ENCODE peak calls at places on chromosomes 13 and 19, in seven cellular contexts. A is left lung, R is ascending aorta, S is cardiac fibroblast, J is lower lobe of right lung, P is activated B cell treated with CpG ODN at 0.5 μM for 24 hours, K is GM10248. L is an unnamed sample.
A peak's percentile ranks its signal among the peaks of the same experiment; 100 is the strongest.

GRCh38 chr13:109000207-109000606 is 370.8 kb downstream of the MYO16 start:
- DNase-seq in J (no peak), R (no peak), A (no peak), S (no peak), K (no peak), P (no peak), L (no peak)

GRCh38 chr19:11381535-11382369 is 2.4 kb downstream of the EPOR start:
- DNase-seq in A (peak; percentile 88), K (peak; percentile 88), J (peak; percentile 79), R (peak; percentile 89), S (peak; percentile 96), P (peak; percentile 66), L (no peak)

GRCh38 chr19:8017808-8018207 is 12.4 kb upstream of the ELAVL1 start:
- DNase-seq in R (no peak), K (peak; percentile 75), A (peak; percentile 37), J (peak; percentile 58), P (peak; percentile 25), S (no peak), L (no peak)

GRCh38 chr13:89748716-89749115 is 1598.8 kb upstream of the MIR17HG start:
- DNase-seq in S (no peak), J (no peak), R (no peak), A (no peak), K (no peak), P (no peak), L (no peak)

GRCh38 chr19:14480695-14481069 is 5.5 kb upstream of the PTGER1 start:
- DNase-seq in A (no peak), J (no peak), R (no peak), S (no peak), K (no peak), P (no peak), L (no peak)

GRCh38 chr13:84867246-84867645 is 932.0 kb downstream of the SLITRK6 start:
- DNase-seq in A (no peak), R (no peak), K (no peak), P (no peak), S (no peak), J (no peak), L (no peak)

GRCh38 chr19:28066988-28067387 is 1146.0 kb downstream of the UQCRFS1 start:
- DNase-seq in A (no peak), J (no peak), R (no peak), P (no peak), S (no peak), K (no peak), L (no peak)

GRCh38 chr19:33064117-33064777 is 441 bp downstream of the RHPN2 start:
- DNase-seq in P (peak; percentile 34), A (peak; percentile 85), K (peak; percentile 65), S (no peak), R (no peak), J (peak; percentile 73), L (no peak)

GRCh38 chr13:75910591-75910990 is 274.5 kb downstream of the LMO7 start:
- DNase-seq in S (no peak), R (no peak), K (no peak), A (no peak), J (no peak), P (no peak), L (no peak)

GRCh38 chr13:54183728-54184127 is 1155.1 kb downstream of the OLFM4 start:
- DNase-seq in K (no peak), S (no peak), P (no peak), A (no peak), R (no peak), J (no peak), L (no peak)

GRCh38 chr13:67366533-67366932 is 136.4 kb upstream of the PCDH9 start:
- DNase-seq in A (no peak), S (peak; percentile 66), P (no peak), K (no peak), R (no peak), J (no peak), L (no peak)
- TF ChIP-seq CTCF in A (no peak), S (peak; percentile 36), P (no peak), K (no peak), R (no peak), J (no peak), L (no peak)

DNA sequence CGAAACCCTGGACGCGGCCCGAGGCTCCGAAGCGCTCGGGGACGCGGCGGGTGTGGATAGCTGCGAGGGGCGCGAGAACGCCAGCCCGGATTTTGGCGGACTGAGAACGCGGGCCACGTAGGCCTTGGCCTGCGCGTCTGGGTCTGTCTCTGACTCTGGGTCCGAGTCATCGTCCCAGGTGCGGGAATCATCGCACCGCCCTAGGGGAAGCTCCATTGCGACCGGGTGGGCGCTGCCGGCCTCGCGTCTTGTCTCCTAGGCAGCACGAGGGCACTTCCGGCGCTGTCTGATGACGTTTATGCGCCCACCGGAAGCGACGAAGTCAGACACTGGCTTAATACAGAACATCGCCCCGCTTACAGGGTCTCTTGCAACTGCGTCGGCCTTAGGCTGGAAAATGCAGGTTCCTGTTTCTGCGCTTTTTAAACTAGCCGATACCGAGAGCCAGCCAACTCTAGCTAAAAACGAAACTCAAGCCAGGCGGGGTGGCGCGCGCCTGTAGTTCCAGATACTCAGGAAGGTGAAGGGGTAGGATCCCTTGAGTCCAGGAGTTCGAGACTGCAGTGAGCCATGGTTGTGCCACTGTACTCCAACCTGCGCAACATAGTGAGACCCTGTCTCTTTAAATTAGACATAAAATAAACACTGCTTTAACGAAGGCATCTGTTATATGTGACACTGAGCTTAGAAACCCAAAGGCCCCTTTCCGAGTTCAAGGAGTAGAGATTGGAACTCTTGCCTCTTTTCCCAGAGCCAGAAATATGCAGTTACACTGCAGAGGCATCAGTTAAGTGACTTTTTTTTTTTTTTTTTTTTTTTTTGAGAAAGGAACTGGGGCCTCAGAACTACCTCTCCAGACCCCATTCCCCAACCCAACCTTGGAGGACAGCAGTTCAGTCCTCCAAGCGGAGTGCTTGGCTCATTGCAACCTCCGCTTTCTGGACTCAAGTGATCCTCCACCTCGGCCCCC is at the start of gene FBXW9:
- DNase-seq in K (peak; percentile 98), A (peak; percentile 96), P (peak; percentile 98), J (peak; percentile 96), R (peak; percentile 98), S (peak; percentile 97), L (peak; percentile 100)
- TF ChIP-seq CTCF in K (no peak), A (no peak), P (no peak), J (no peak), R (no peak), S (no peak), L (no peak)

DNA sequence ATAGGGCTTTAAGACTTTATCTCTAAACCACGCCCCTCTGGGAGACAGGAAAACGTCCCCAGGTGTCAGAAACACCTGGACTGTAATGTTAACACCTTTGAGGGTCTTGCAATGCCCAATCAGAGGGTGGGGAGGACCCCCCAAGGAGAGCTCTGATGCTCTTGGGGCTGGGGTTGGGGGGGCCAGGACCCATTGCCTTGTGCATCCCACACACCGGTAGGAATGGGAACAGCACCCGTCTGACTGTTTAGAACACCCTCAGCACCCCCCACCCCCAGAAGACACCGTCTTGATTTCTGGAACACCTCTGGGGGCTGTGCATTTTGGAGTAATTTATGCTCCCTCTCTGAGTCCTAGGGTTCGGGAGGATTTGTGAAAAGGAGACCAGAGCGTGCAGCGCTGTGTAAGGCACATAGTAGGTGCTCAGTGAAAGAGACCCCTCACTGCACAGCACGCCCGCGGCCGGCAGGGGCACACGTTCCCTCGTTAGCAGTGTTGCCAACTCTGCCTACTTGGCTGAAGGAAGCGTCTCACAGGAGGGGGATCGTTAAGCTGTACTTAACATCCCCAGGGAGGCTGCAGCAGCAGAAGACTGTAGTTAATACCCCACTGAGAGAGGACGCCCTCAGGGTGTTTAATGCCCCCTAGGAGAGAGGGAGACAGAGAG is 2.8 kb upstream of the ERFL start:
- DNase-seq in P (no peak), J (no peak), K (no peak), A (no peak), R (no peak), S (no peak), L (no peak)
- TF ChIP-seq CTCF in P (no peak), J (peak; percentile 28), K (peak; percentile 18), A (no peak), R (no peak), S (peak; percentile 46), L (no peak)

DNA sequence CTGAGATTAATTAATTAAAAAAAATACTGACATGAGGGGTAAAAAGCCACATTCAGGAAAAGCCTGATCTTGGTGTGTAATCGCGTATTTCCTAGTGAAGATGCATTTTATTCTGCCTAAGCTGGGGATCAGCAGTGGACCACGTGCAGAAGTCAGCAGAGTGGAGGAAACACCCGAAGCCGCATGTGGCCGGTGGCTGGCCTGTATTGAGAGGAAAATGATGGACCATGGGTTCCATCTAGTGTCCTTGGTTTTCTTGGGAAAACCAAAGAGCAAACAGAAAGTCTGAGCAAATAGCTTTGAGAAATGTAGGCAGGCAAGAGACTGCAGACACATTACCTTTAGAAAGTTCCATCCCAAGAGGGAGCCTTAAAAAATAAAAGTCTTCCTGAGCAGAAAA is 23.7 kb upstream of the SHISA2 start:
- DNase-seq in A (no peak), S (no peak), K (no peak), J (no peak), R (no peak), P (no peak), L (no peak)
- TF ChIP-seq CTCF in A (no peak), S (no peak), K (no peak), J (no peak), R (no peak), P (no peak), L (no peak)

GRCh38 chr13:50171585-50172282 is 156.5 kb downstream of the KCNRG start:
- DNase-seq in K (no peak), J (no peak), R (no peak), S (no peak), P (no peak), A (no peak), L (no peak)

GRCh38 chr13:50167967-50168366 is 152.7 kb downstream of the KCNRG start:
- DNase-seq in P (no peak), R (no peak), K (no peak), A (no peak), S (no peak), J (no peak), L (no peak)

GRCh38 chr13:50167224-50167947 is 152.1 kb downstream of the KCNRG start:
- DNase-seq in S (no peak), K (peak; percentile 25), A (no peak), R (no peak), P (no peak), J (no peak), L (no peak)

GRCh38 chr13:50168803-50169202 is 153.6 kb downstream of the KCNRG start:
- DNase-seq in R (no peak), J (no peak), A (no peak), S (no peak), P (no peak), K (no peak), L (no peak)

DNA sequence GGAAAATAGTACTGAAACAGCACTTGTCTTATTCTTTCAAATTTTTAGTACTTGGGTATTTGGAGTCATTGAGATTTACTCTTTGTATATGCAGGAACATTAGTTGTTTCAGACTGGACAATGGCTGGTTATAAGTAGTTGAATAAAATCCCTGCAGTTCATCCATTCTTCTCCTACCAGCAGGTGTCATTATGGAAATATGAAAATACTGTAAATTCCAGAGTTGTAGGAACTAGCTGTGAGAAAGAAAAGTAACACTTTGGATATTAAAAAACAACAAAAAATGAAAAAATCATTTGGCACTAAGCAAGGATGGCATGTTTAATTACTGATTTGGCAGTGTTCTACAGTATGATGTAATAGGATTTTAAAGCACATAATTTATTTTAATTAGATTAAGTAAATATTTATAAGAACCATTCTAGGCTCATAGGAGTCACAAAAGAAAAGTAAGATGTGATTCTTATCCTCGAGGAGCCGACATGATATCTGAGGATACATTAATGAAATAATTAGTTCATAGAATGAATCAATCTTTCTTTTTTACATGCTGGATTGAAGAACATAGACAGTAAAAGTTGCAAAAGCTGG is 155.3 kb downstream of the KCNRG start:
- DNase-seq in K (no peak), S (peak; percentile 61), J (no peak), R (no peak), A (no peak), P (no peak), L (no peak)
- TF ChIP-seq CTCF in K (no peak), S (peak; percentile 44), J (peak; percentile 36), R (peak; percentile 50), A (peak; percentile 26), P (no peak), L (no peak)

GRCh38 chr19:4246767-4247593 is at the start of gene YJU2:
- DNase-seq in P (peak; percentile 89), S (peak; percentile 100), K (peak; percentile 100), A (peak; percentile 97), R (peak; percentile 99), J (peak; percentile 99), L (peak; percentile 99)
- TF ChIP-seq CTCF in P (no peak), S (peak; percentile 48), K (peak; percentile 58), A (no peak), R (peak; percentile 41), J (peak; percentile 45), L (no peak)

L was measured in omental fat pad.